ENCODE peak calls at places on chromosomes 2 and 18, in six cellular contexts. A, Q, L, E, R and M are unnamed samples.

GRCh38 chr2:177604291-177605065 is 211.9 kb downstream of the AGPS start:
- DNase-seq in A (no peak), Q (peak; percentile 81), L (peak; percentile 8), E (peak; percentile 15), R (peak; percentile 69), M (peak; percentile 43)

GRCh38 chr2:128641421-128642095 is 322.9 kb upstream of the HS6ST1 start:
- DNase-seq in A (no peak), Q (no peak), L (no peak), E (no peak), R (no peak), M (no peak)

GRCh38 chr2:35788543-35788942 is 567.0 kb upstream of the CRIM1 start:
- DNase-seq in A (no peak), Q (no peak), L (no peak), E (no peak), R (no peak), M (no peak)

GRCh38 chr2:30514134-30514860 is 67.3 kb downstream of the LCLAT1 start:
- DNase-seq in A (no peak), Q (peak; percentile 40), L (no peak), E (peak; percentile 17), R (peak; percentile 19), M (no peak)

GRCh38 chr2:120298173-120298835 is 45.7 kb downstream of the RALB start:
- DNase-seq in A (no peak), Q (no peak), L (no peak), E (no peak), R (no peak), M (no peak)

GRCh38 chr2:221198309-221198708 is 373.8 kb downstream of the EPHA4 start:
- DNase-seq in A (no peak), Q (no peak), L (no peak), E (no peak), R (no peak), M (no peak)

GRCh38 chr2:30359644-30360167 is 87.3 kb upstream of the LCLAT1 start:
- DNase-seq in A (no peak), Q (peak; percentile 71), L (no peak), E (no peak), R (peak; percentile 49), M (no peak)

GRCh38 chr2:140695163-140695562 is 1435.7 kb downstream of the LRP1B start:
- DNase-seq in A (no peak), Q (no peak), L (no peak), E (no peak), R (no peak), M (peak; percentile 11)

GRCh38 chr2:126786765-126787164 is 111.9 kb upstream of the TEX51 start:
- DNase-seq in A (no peak), Q (no peak), L (no peak), E (no peak), R (no peak), M (no peak)

GRCh38 chr2:65278450-65279030 is 50.9 kb downstream of the ACTR2 start:
- DNase-seq in A (no peak), Q (no peak), L (no peak), E (no peak), R (no peak), M (no peak)

GRCh38 chr2:137002911-137003310 is 237.6 kb downstream of the THSD7B start:
- DNase-seq in A (no peak), Q (no peak), L (no peak), E (no peak), R (no peak), M (no peak)

GRCh38 chr2:3430211-3430610 is 50.7 kb downstream of the TRAPPC12 start:
- DNase-seq in A (no peak), Q (no peak), L (no peak), E (no peak), R (no peak), M (no peak)

GRCh38 chr18:36650206-36650605 is 178.6 kb downstream of the TPGS2 start:
- DNase-seq in A (no peak), Q (no peak), L (no peak), E (no peak), R (no peak), M (no peak)

GRCh38 chr2:171564463-171564862 is 42.2 kb downstream of the CYBRD1 start:
- DNase-seq in A (no peak), Q (peak; percentile 16), L (no peak), E (no peak), R (no peak), M (no peak)

GRCh38 chr2:96247009-96247408 is 18.8 kb downstream of the TMEM127 start:
- DNase-seq in A (no peak), Q (no peak), L (no peak), E (no peak), R (no peak), M (no peak)

GRCh38 chr2:121245120-121245820 is 39.7 kb downstream of the TFCP2L1 start:
- DNase-seq in A (no peak), Q (no peak), L (no peak), E (no peak), R (no peak), M (no peak)

GRCh38 chr2:102266204-102266603 is 45.2 kb upstream of the IL1RL1 start:
- DNase-seq in A (no peak), Q (no peak), L (no peak), E (no peak), R (no peak), M (no peak)

GRCh38 chr2:68767031-68767961 is 32.7 kb downstream of the ARHGAP25 start:
- DNase-seq in A (peak; percentile 46), Q (no peak), L (peak; percentile 27), E (no peak), R (no peak), M (no peak)

GRCh38 chr18:49861659-49862058 is 48.3 kb upstream of the ACAA2 start:
- DNase-seq in A (no peak), Q (no peak), L (no peak), E (no peak), R (no peak), M (no peak)

GRCh38 chr2:159349674-159350299 is 63.3 kb upstream of the WDSUB1 start:
- DNase-seq in A (no peak), Q (no peak), L (no peak), E (no peak), R (no peak), M (no peak)

GRCh38 chr2:238138331-238139102 is at the start of gene KLHL30:
- DNase-seq in A (no peak), Q (peak; percentile 45), L (no peak), E (no peak), R (no peak), M (peak; percentile 37)

GRCh38 chr18:61893971-61894750 is 1.4 kb upstream of the RNF152 start:
- DNase-seq in A (peak; percentile 72), Q (peak; percentile 91), L (peak; percentile 20), E (peak; percentile 45), R (peak; percentile 87), M (no peak)

GRCh38 chr2:222561817-222562424 is 94.0 kb downstream of the FARSB start:
- DNase-seq in A (peak; percentile 23), Q (peak; percentile 77), L (peak; percentile 66), E (peak; percentile 69), R (peak; percentile 65), M (peak; percentile 79)

GRCh38 chr2:239275871-239276812 is 124.7 kb downstream of the HDAC4 start:
- DNase-seq in A (no peak), Q (no peak), L (no peak), E (no peak), R (peak; percentile 12), M (peak; percentile 25)